ENCODE peak calls at places on chromosomes 4 and X, in six cellular contexts. F is HT1080, O is hippocampal formation, J is NCI-H2029, M is GM12891, Q is C1 segment of cervical spinal cord. K is an unnamed sample.

GRCh38 chrX:151396827-151397740 is at the start of gene VMA21:
- DNase-seq in O (peak; percentile 40), Q (peak; percentile 63), J (peak; percentile 81), M (peak; percentile 56), F (peak; percentile 71), K (peak; percentile 22)

GRCh38 chr4:40750461-40751258 is 905 bp downstream of the NSUN7 start:
- DNase-seq in O (no peak), F (no peak), J (no peak), M (no peak), Q (no peak), K (no peak)

GRCh38 chrX:100883654-100884053 is 9.5 kb upstream of the NOX1 start:
- DNase-seq in J (peak; percentile 4), O (no peak), F (no peak), Q (no peak), M (no peak), K (no peak)

GRCh38 chr4:27084685-27085356 is 224.2 kb downstream of the STIM2 start:
- DNase-seq in Q (peak; percentile 13), O (peak; percentile 58), J (no peak), M (no peak), F (peak; percentile 4), K (no peak)

GRCh38 chrX:136639506-136640176 is 8.3 kb upstream of the CD40LG start:
- DNase-seq in M (no peak), O (no peak), Q (no peak), J (no peak), F (peak; percentile 42), K (no peak)

GRCh38 chr4:157674699-157675098 is 454.2 kb downstream of the GRIA2 start:
- DNase-seq in J (peak; percentile 45), O (peak; percentile 65), M (no peak), F (no peak), Q (peak; percentile 40), K (no peak)

GRCh38 chr4:147463065-147463464 is 17.8 kb upstream of the EDNRA start:
- DNase-seq in M (no peak), F (no peak), J (no peak), Q (no peak), O (no peak), K (no peak)

GRCh38 chrX:99914676-99915075 is 495.4 kb downstream of the PCDH19 start:
- DNase-seq in O (no peak), M (no peak), F (peak; percentile 0), Q (no peak), J (no peak), K (no peak)

GRCh38 chrX:115616943-115617563 is 56.1 kb downstream of the PLS3 start:
- DNase-seq in M (peak; percentile 1), O (no peak), F (peak; percentile 92), Q (no peak), J (no peak), K (no peak)

GRCh38 chrX:154512879-154513553 is 3.0 kb downstream of the FAM3A start:
- DNase-seq in O (no peak), J (no peak), F (no peak), Q (no peak), M (no peak), K (no peak)

GRCh38 chr4:188691811-188692210 is 552.6 kb downstream of the TRIML1 start:
- DNase-seq in M (no peak), F (peak; percentile 41), J (no peak), Q (no peak), O (no peak), K (no peak)

GRCh38 chr4:6250235-6250983 is 19.2 kb upstream of the WFS1 start:
- DNase-seq in M (peak; percentile 54), J (peak; percentile 33), Q (no peak), O (peak; percentile 68), F (peak; percentile 55), K (peak; percentile 59)